ENCODE peak calls at places on chromosomes 16 and 17, in four cellular contexts. One of them, this sample, is unnamed.
A peak's percentile ranks its signal among the peaks of the same experiment; 100 is the strongest.

GRCh38 chr16:46862555-46863447 is 21.4 kb upstream of the GPT2 start:
- DNase-seq in naive thymus-derived CD4-positive, alpha-beta T cell: no peak
- DNase-seq in IMR-90: peak; percentile 37
- DNase-seq in sigmoid colon: no peak
- DNase-seq in this sample: no peak

GRCh38 chr17:30433514-30433913 is 43.7 kb upstream of the GOSR1 start:
- DNase-seq in naive thymus-derived CD4-positive, alpha-beta T cell: no peak
- DNase-seq in IMR-90: peak; percentile 96
- DNase-seq in sigmoid colon: no peak
- DNase-seq in this sample: no peak

GRCh38 chr17:50478391-50479361 is at the start of gene RSAD1:
- DNase-seq in naive thymus-derived CD4-positive, alpha-beta T cell: peak; percentile 72
- DNase-seq in IMR-90: peak; percentile 88
- DNase-seq in sigmoid colon: peak; percentile 91
- DNase-seq in this sample: peak; percentile 84

GRCh38 chr17:20141201-20141999 is 132.2 kb downstream of the SPECC1 start:
- DNase-seq in naive thymus-derived CD4-positive, alpha-beta T cell: no peak
- DNase-seq in IMR-90: no peak
- DNase-seq in sigmoid colon: no peak
- DNase-seq in this sample: no peak

GRCh38 chr17:21049457-21049856 is 6.6 kb upstream of the USP22 start:
- DNase-seq in naive thymus-derived CD4-positive, alpha-beta T cell: no peak
- DNase-seq in IMR-90: no peak
- DNase-seq in sigmoid colon: no peak
- DNase-seq in this sample: no peak

GRCh38 chr16:72928089-72928981 is 119.6 kb downstream of the ZFHX3 start:
- DNase-seq in naive thymus-derived CD4-positive, alpha-beta T cell: no peak
- DNase-seq in IMR-90: no peak
- DNase-seq in sigmoid colon: peak; percentile 56
- DNase-seq in this sample: no peak

GRCh38 chr17:80125656-80126448 is 21.1 kb downstream of the EIF4A3 start:
- DNase-seq in naive thymus-derived CD4-positive, alpha-beta T cell: no peak
- DNase-seq in IMR-90: peak; percentile 72
- DNase-seq in sigmoid colon: peak; percentile 39
- DNase-seq in this sample: no peak

GRCh38 chr16:65745-66144 is 6.7 kb downstream of the RHBDF1 start:
- DNase-seq in naive thymus-derived CD4-positive, alpha-beta T cell: peak; percentile 80
- DNase-seq in IMR-90: peak; percentile 59
- DNase-seq in sigmoid colon: peak; percentile 90
- DNase-seq in this sample: peak; percentile 60

GRCh38 chr16:89449726-89450335 is 40.5 kb downstream of the ANKRD11 start:
- DNase-seq in naive thymus-derived CD4-positive, alpha-beta T cell: no peak
- DNase-seq in IMR-90: peak; percentile 55
- DNase-seq in sigmoid colon: no peak
- DNase-seq in this sample: no peak

GRCh38 chr17:489758-490329 is 137.2 kb upstream of the RPH3AL start:
- DNase-seq in naive thymus-derived CD4-positive, alpha-beta T cell: peak; percentile 31
- DNase-seq in IMR-90: peak; percentile 44
- DNase-seq in sigmoid colon: peak; percentile 74
- DNase-seq in this sample: peak; percentile 88

GRCh38 chr17:70108166-70108565 is 33.1 kb downstream of the KCNJ16 start:
- DNase-seq in naive thymus-derived CD4-positive, alpha-beta T cell: no peak
- DNase-seq in IMR-90: no peak
- DNase-seq in sigmoid colon: no peak
- DNase-seq in this sample: no peak

GRCh38 chr17:55063857-55064485 is 95.4 kb downstream of the STXBP4 start:
- DNase-seq in naive thymus-derived CD4-positive, alpha-beta T cell: no peak
- DNase-seq in IMR-90: no peak
- DNase-seq in sigmoid colon: no peak
- DNase-seq in this sample: peak; percentile 12

GRCh38 chr17:55561973-55562495 is 50.8 kb upstream of the SMIM36 start:
- DNase-seq in naive thymus-derived CD4-positive, alpha-beta T cell: no peak
- DNase-seq in IMR-90: no peak
- DNase-seq in sigmoid colon: no peak
- DNase-seq in this sample: no peak

GRCh38 chr16:24729967-24730815 is 740 bp downstream of the TNRC6A start:
- DNase-seq in naive thymus-derived CD4-positive, alpha-beta T cell: no peak
- DNase-seq in IMR-90: peak; percentile 18
- DNase-seq in sigmoid colon: peak; percentile 65
- DNase-seq in this sample: no peak

GRCh38 chr16:25692734-25693508 is 1.2 kb downstream of the HS3ST4 start:
- DNase-seq in naive thymus-derived CD4-positive, alpha-beta T cell: no peak
- DNase-seq in IMR-90: no peak
- DNase-seq in sigmoid colon: no peak
- DNase-seq in this sample: no peak

GRCh38 chr17:9360610-9361571 is 214.7 kb downstream of the STX8 start:
- DNase-seq in naive thymus-derived CD4-positive, alpha-beta T cell: no peak
- DNase-seq in IMR-90: peak; percentile 89
- DNase-seq in sigmoid colon: peak; percentile 68
- DNase-seq in this sample: no peak

GRCh38 chr16:54937673-54938350 is 7.1 kb downstream of the IRX5 start:
- DNase-seq in naive thymus-derived CD4-positive, alpha-beta T cell: no peak
- DNase-seq in IMR-90: no peak
- DNase-seq in sigmoid colon: no peak
- DNase-seq in this sample: no peak
- H3K4me3 ChIP-seq in naive thymus-derived CD4-positive, alpha-beta T cell: no peak overlapping the region
- H3K4me3 ChIP-seq in IMR-90: no peak overlapping the region
- H3K4me3 ChIP-seq in sigmoid colon: no peak overlapping the region
- H3K4me3 ChIP-seq in this sample: no peak overlapping the region

GRCh38 chr17:59669411-59669810 is 37.8 kb downstream of the PTRH2 start:
- DNase-seq in naive thymus-derived CD4-positive, alpha-beta T cell: no peak
- DNase-seq in IMR-90: no peak
- DNase-seq in sigmoid colon: no peak
- DNase-seq in this sample: no peak
- H3K4me3 ChIP-seq in naive thymus-derived CD4-positive, alpha-beta T cell: no peak overlapping the region
- H3K4me3 ChIP-seq in IMR-90: no peak overlapping the region
- H3K4me3 ChIP-seq in sigmoid colon: no peak overlapping the region
- H3K4me3 ChIP-seq in this sample: no peak overlapping the region

GRCh38 chr17:2087597-2088211 is 32.8 kb downstream of the HIC1 start:
- DNase-seq in naive thymus-derived CD4-positive, alpha-beta T cell: no peak
- DNase-seq in IMR-90: peak; percentile 12
- DNase-seq in sigmoid colon: peak; percentile 68
- DNase-seq in this sample: peak; percentile 83

GRCh38 chr17:2090804-2091534 is 36.1 kb downstream of the HIC1 start:
- DNase-seq in naive thymus-derived CD4-positive, alpha-beta T cell: no peak
- DNase-seq in IMR-90: peak; percentile 97
- DNase-seq in sigmoid colon: peak; percentile 90
- DNase-seq in this sample: no peak

GRCh38 chr17:2092253-2092652 is 37.4 kb downstream of the HIC1 start:
- DNase-seq in naive thymus-derived CD4-positive, alpha-beta T cell: no peak
- DNase-seq in IMR-90: no peak
- DNase-seq in sigmoid colon: no peak
- DNase-seq in this sample: no peak

GRCh38 chr17:2089021-2089422 is 34.1 kb downstream of the HIC1 start:
- DNase-seq in naive thymus-derived CD4-positive, alpha-beta T cell: no peak
- DNase-seq in IMR-90: peak; percentile 73
- DNase-seq in sigmoid colon: no peak
- DNase-seq in this sample: no peak

DNA sequence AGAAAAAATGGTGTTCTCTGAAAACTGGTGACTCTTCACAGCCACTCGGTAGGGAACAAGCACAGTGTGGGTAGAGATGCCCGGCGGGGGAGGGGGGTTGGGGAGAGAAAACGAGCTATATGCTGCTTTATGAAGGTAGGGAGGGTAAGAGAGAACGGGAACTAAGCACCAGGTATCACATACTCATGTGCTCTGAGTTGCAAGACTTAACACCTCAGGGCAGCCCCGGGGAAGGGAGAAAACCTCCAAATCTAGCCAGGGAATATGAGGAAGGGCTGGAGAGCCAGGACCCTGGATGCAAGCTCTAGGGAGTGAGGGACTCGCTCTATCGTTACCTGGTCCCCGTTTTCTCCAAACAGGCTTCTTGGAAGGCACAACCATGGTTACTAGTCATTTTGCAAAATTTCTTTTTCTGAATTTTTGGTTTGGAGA is 35.3 kb downstream of the HIC1 start:
- DNase-seq in naive thymus-derived CD4-positive, alpha-beta T cell: no peak
- DNase-seq in IMR-90: no peak
- DNase-seq in sigmoid colon: no peak
- DNase-seq in this sample: no peak
- H3K4me3 ChIP-seq in naive thymus-derived CD4-positive, alpha-beta T cell: peak overlapping the region; percentile 87
- H3K4me3 ChIP-seq in IMR-90: no peak overlapping the region
- H3K4me3 ChIP-seq in sigmoid colon: peak overlapping the region; percentile 35
- H3K4me3 ChIP-seq in this sample: no peak overlapping the region

GRCh38 chr17:76840443-76840767 is 27.8 kb upstream of the MGAT5B start:
- DNase-seq in naive thymus-derived CD4-positive, alpha-beta T cell: no peak
- DNase-seq in IMR-90: no peak
- DNase-seq in sigmoid colon: no peak
- DNase-seq in this sample: no peak
- H3K4me3 ChIP-seq in naive thymus-derived CD4-positive, alpha-beta T cell: no peak overlapping the region
- H3K4me3 ChIP-seq in IMR-90: no peak overlapping the region
- H3K4me3 ChIP-seq in sigmoid colon: no peak overlapping the region
- H3K4me3 ChIP-seq in this sample: no peak overlapping the region

This sample was measured in Jurkat, Clone E6-1.